ENCODE peak calls at places on chromosomes 6 and 20, in five cellular contexts. G, O, F, L and S are unnamed samples.

GRCh38 chr20:41509801-41510200 is 108.4 kb downstream of the CHD6 start:
- DNase-seq in G (peak), F (no peak), L (no peak), O (no peak), S (no peak)

GRCh38 chr6:163290545-163291274 is 123.8 kb upstream of the QKI start:
- DNase-seq in L (no peak), G (no peak), F (no peak), O (no peak), S (no peak)

GRCh38 chr20:34567885-34568865 is 9.7 kb downstream of the MAP1LC3A start:
- DNase-seq in G (no peak), F (no peak), O (no peak), L (no peak), S (no peak)

GRCh38 chr6:77657365-77657764 is 4.5 kb downstream of the MEI4 start:
- DNase-seq in O (no peak), L (no peak), F (no peak), G (no peak), S (no peak)

GRCh38 chr20:59520814-59521213 is 83.5 kb upstream of the PHACTR3 start:
- DNase-seq in O (no peak), L (no peak), G (no peak), F (no peak), S (no peak)

GRCh38 chr6:64727075-64727474 is 980.0 kb downstream of the EYS start:
- DNase-seq in G (no peak), F (no peak), O (no peak), L (no peak), S (no peak)

GRCh38 chr20:3071610-3072529 is at the start of gene OXT:
- DNase-seq in O (peak), F (peak), L (no peak), G (peak), S (no peak)

GRCh38 chr6:151437401-151437800 is 14.5 kb downstream of the RMND1 start:
- DNase-seq in F (no peak), G (no peak), O (no peak), L (no peak), S (no peak)

GRCh38 chr20:50756447-50756846 is 25.1 kb downstream of the PARD6B start:
- DNase-seq in G (no peak), F (no peak), L (no peak), O (no peak), S (no peak)

GRCh38 chr6:30206152-30206551 is 7.1 kb downstream of the TRIM26 start:
- DNase-seq in O (no peak), G (no peak), L (no peak), F (no peak), S (no peak)

GRCh38 chr20:14295238-14295637 is 42.2 kb downstream of the FLRT3 start:
- DNase-seq in F (no peak), L (no peak), G (no peak), O (no peak), S (no peak)

GRCh38 chr6:99002826-99003225 is 55.1 kb upstream of the FBXL4 start:
- DNase-seq in O (no peak), F (no peak), L (no peak), G (no peak), S (no peak)

GRCh38 chr6:100347901-100348550 is 116.7 kb downstream of the SIM1 start:
- DNase-seq in O (no peak), G (no peak), F (no peak), L (no peak), S (peak)

GRCh38 chr6:91198588-91199255 is 611.9 kb upstream of the MAP3K7 start:
- DNase-seq in G (no peak), L (no peak), O (no peak), F (no peak), S (no peak)

GRCh38 chr6:1163501-1163900 is 148.4 kb upstream of the FOXQ1 start:
- DNase-seq in L (no peak), G (no peak), F (no peak), O (no peak), S (no peak)

GRCh38 chr6:73870907-73871306 is 174.9 kb downstream of the CD109 start:
- DNase-seq in O (no peak), F (no peak), L (no peak), G (no peak), S (no peak)

GRCh38 chr6:87154641-87155271 is 609 bp upstream of the ZNF292 start:
- DNase-seq in F (peak), G (no peak), O (peak), L (no peak), S (peak)

GRCh38 chr20:2103454-2104153 is 2.0 kb downstream of the STK35 start:
- DNase-seq in O (no peak), G (peak), F (no peak), L (no peak), S (peak)

GRCh38 chr6:149268768-149269167 is 48.7 kb upstream of the TAB2 start:
- DNase-seq in F (no peak), G (no peak), O (no peak), L (no peak), S (no peak)

GRCh38 chr6:166866839-166867637 is 89.3 kb downstream of the RNASET2 start:
- DNase-seq in F (no peak), O (no peak), L (no peak), G (peak), S (no peak)

GRCh38 chr6:20409427-20409971 is 7.8 kb downstream of the E2F3 start:
- DNase-seq in O (no peak), F (no peak), G (no peak), L (no peak), S (no peak)

GRCh38 chr6:121971886-121972285 is 427.6 kb upstream of the HSF2 start:
- DNase-seq in L (no peak), F (no peak), O (no peak), G (no peak), S (no peak)

GRCh38 chr6:91023529-91023928 is 436.7 kb upstream of the MAP3K7 start:
- DNase-seq in L (no peak), O (no peak), G (no peak), F (no peak), S (no peak)

GRCh38 chr6:158402184-158402583 is 89.9 kb downstream of the TULP4 start:
- DNase-seq in G (no peak), L (no peak), F (no peak), O (no peak), S (no peak)

GRCh38 chr6:46174904-46175303 is 4.1 kb upstream of the ENPP5 start:
- DNase-seq in G (no peak), O (no peak), L (no peak), F (no peak), S (no peak)

GRCh38 chr6:115214283-115214682 is 846.4 kb downstream of the FRK start:
- DNase-seq in F (no peak), G (no peak), O (no peak), L (no peak), S (no peak)

GRCh38 chr6:4673861-4674260 is 102.3 kb upstream of the CDYL start:
- DNase-seq in O (no peak), F (no peak), L (no peak), G (no peak), S (no peak)

GRCh38 chr6:100719883-100720682 is 161.0 kb downstream of the ASCC3 start:
- DNase-seq in O (no peak), L (no peak), G (no peak), F (no peak), S (no peak)

GRCh38 chr20:933024-933423 is 16.9 kb upstream of the ANGPT4 start:
- DNase-seq in O (no peak), F (no peak), L (no peak), G (no peak), S (no peak)

GRCh38 chr20:19806806-19807691 is 49.0 kb downstream of the RIN2 start:
- DNase-seq in F (no peak), L (no peak), G (peak), O (no peak), S (no peak)

GRCh38 chr20:4014031-4014474 is 1.3 kb downstream of the RNF24 start:
- DNase-seq in F (peak), L (no peak), O (no peak), G (peak), S (peak)

GRCh38 chr6:2081155-2082138 is 164.0 kb downstream of the GMDS start:
- DNase-seq in L (no peak), O (peak), G (no peak), F (peak), S (peak)

GRCh38 chr6:39961178-39961577 is 26.9 kb upstream of the MOCS1 start:
- DNase-seq in O (no peak), F (no peak), G (no peak), L (no peak), S (no peak)

GRCh38 chr6:11645016-11645415 is 107.5 kb downstream of the TMEM170B start:
- DNase-seq in L (no peak), O (no peak), F (no peak), G (no peak), S (no peak)

GRCh38 chr20:63745424-63745805 is 5.8 kb downstream of the SLC2A4RG start:
- DNase-seq in F (no peak), L (no peak), O (no peak), G (no peak), S (no peak)

GRCh38 chr6:139109558-139109957 is 25.3 kb upstream of the HECA start:
- DNase-seq in G (no peak), O (no peak), L (no peak), F (peak), S (peak)